ENCODE peak calls at places on chromosomes 3 and 15, in nine cellular contexts. E is fibroblast of the aortic adventitia, B is cardiac muscle cell, Y is HFFc6, O is sigmoid colon, G is cardiac fibroblast, N is WTC11, Z is Peyer's patch, W is body of pancreas. J is an unnamed sample.

GRCh38 chr3:69081583-69082262 is 1.6 kb upstream of the UBA3 start:
- DNase-seq in W (no peak), N (no peak), Z (no peak), E (no peak), Y (no peak), B (no peak), O (no peak), G (no peak), J (no peak)

GRCh38 chr15:79970921-79971434 is at the start of gene BCL2A1:
- DNase-seq in N (no peak), W (no peak), G (peak; percentile 96), B (peak; percentile 83), Y (peak; percentile 80), O (no peak), Z (peak; percentile 62), E (peak; percentile 88), J (no peak)

GRCh38 chr3:96754128-96754527 is 60.3 kb upstream of the EPHA6 start:
- DNase-seq in Z (no peak), B (no peak), Y (no peak), G (no peak), N (no peak), E (no peak), W (no peak), O (no peak), J (no peak)

GRCh38 chr3:156643729-156644389 is 30.5 kb upstream of the TIPARP start:
- DNase-seq in O (no peak), E (no peak), N (no peak), Z (peak; percentile 62), W (no peak), G (peak; percentile 62), Y (no peak), B (peak; percentile 57), J (no peak)

GRCh38 chr3:172094621-172095557 is 55.5 kb downstream of the FNDC3B start:
- DNase-seq in B (peak; percentile 29), W (no peak), E (peak; percentile 39), Z (no peak), G (peak; percentile 40), N (no peak), Y (no peak), O (no peak), J (no peak)

GRCh38 chr3:49020335-49021212 is 1.3 kb upstream of the NDUFAF3 start:
- DNase-seq in N (peak; percentile 51), E (no peak), B (no peak), Y (no peak), Z (peak; percentile 61), G (no peak), W (peak; percentile 60), O (peak; percentile 81), J (no peak)

GRCh38 chr15:39495871-39496459 is 84.9 kb upstream of the THBS1 start:
- DNase-seq in W (no peak), G (no peak), E (peak; percentile 48), Y (peak; percentile 25), Z (no peak), O (no peak), B (peak; percentile 64), N (no peak), J (no peak)

GRCh38 chr3:184626942-184627341 is 65.4 kb downstream of the EPHB3 start:
- DNase-seq in E (no peak), N (no peak), G (no peak), W (no peak), B (no peak), Y (no peak), Z (no peak), O (no peak), J (no peak)

GRCh38 chr15:79329186-79329611 is 18.3 kb downstream of the TMED3 start:
- DNase-seq in Z (no peak), W (no peak), E (peak; percentile 66), O (no peak), Y (peak; percentile 23), B (peak; percentile 81), N (no peak), G (peak; percentile 95), J (no peak)

GRCh38 chr15:80991446-80991845 is 1.8 kb upstream of the MESD start:
- DNase-seq in B (peak; percentile 72), Z (no peak), W (peak; percentile 75), G (peak; percentile 93), O (peak; percentile 89), N (no peak), Y (no peak), E (peak; percentile 93), J (no peak)

GRCh38 chr15:59165726-59166125 is 40.9 kb upstream of the LDHAL6B start:
- DNase-seq in Z (no peak), O (no peak), Y (no peak), E (peak; percentile 16), G (no peak), W (peak; percentile 49), N (no peak), B (peak; percentile 22), J (no peak)

GRCh38 chr3:44886561-44886960 is 12.2 kb downstream of the TGM4 start:
- DNase-seq in Y (no peak), O (no peak), B (no peak), N (no peak), E (no peak), G (peak; percentile 51), Z (no peak), W (no peak), J (no peak)

GRCh38 chr15:39579487-39580116 is 1.3 kb upstream of the THBS1 start:
- DNase-seq in Y (peak; percentile 92), O (peak; percentile 91), E (peak; percentile 87), N (peak; percentile 85), W (peak; percentile 50), G (peak; percentile 92), B (peak; percentile 95), Z (peak; percentile 23), J (no peak)

GRCh38 chr15:81785679-81786078 is 260.1 kb downstream of the MEX3B start:
- DNase-seq in O (no peak), G (no peak), N (no peak), Y (no peak), E (no peak), W (no peak), B (no peak), Z (no peak), J (no peak)

GRCh38 chr3:127172670-127173515 is 20.0 kb upstream of the PRR23E start:
- DNase-seq in B (peak; percentile 38), W (no peak), O (no peak), Z (peak; percentile 5), G (peak; percentile 55), E (peak; percentile 61), Y (peak; percentile 86), N (no peak), J (no peak)

GRCh38 chr3:110015231-110015963 is 678.1 kb upstream of the DPPA4 start:
- DNase-seq in O (no peak), E (no peak), Z (no peak), G (no peak), N (no peak), W (no peak), Y (no peak), B (no peak), J (no peak)

GRCh38 chr3:72996121-72996472 is 514 bp upstream of the PPP4R2 start:
- DNase-seq in O (peak; percentile 71), Y (no peak), E (no peak), B (no peak), W (peak; percentile 11), N (no peak), Z (peak; percentile 25), G (no peak), J (no peak)

DNA sequence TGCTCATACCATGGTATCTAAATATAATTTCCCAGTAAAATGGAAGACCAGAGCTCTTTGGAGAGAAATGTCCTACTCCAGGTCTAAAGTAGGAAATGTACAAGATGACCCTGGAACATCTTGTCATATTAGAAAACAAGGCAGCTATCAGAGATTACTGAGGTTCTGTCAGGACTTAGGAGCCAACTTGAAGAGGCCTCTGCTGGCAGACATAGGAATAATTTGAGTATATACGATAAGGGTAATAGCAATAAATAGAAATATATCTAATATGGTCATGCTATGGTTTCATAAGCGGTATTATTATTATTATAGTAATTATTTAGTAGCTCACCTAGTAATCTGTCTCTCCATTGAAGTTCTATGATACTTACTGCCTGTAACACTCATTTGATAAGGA is 224.2 kb downstream of the SOX2 start:
- DNase-seq in Y (no peak), G (no peak), W (no peak), N (no peak), B (no peak), E (no peak), Z (no peak), O (no peak), J (no peak)
- TF ChIP-seq CTCF in Y (no peak), G (no peak), W (no peak), N (no peak), B (no peak), E (no peak), Z (no peak), O (no peak), J (no peak)

DNA sequence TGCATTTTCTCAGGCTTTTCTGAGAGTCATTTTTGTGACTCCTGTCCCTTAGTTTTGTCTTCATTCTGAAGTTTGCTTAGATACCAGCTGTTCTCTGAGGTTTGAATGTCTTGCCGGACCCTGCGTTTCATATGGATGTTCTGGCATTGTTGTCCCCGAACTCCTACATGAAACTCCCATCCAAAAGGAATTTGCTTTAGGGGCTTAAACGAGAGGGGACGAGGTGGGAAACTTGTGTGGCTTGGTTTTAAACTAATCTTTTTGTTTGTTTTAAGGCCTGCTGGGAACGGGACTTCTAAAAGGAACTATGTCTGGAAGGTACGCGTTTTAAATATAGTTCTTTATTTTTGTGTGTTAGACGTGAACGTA is 655 bp downstream of the RPL35A start:
- DNase-seq in Z (no peak), O (no peak), E (no peak), B (no peak), W (no peak), Y (no peak), N (no peak), G (no peak), J (no peak)
- TF ChIP-seq CTCF in Z (no peak), O (no peak), E (no peak), B (no peak), W (no peak), Y (no peak), N (no peak), G (no peak), J (no peak)

DNA sequence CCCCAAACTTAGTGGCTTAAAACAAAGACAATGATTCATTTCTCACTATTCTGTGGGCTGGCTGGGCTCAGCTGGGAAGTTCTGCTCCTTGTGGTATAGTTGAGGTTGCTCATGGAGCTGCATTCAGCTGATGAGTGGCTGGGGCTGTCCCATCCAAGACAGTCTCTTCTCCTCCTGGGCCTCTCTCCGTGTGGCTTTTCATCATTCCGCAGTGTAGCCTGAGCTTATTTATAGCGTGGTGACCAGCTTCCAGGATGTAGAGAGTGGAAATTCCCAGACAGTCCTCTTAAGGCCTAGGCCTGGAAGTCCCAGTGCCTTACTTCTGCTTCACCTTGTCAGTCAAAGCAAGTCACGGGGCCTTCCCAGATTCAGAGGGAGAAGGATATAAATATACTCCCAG is 136.7 kb upstream of the DAZL start:
- DNase-seq in E (no peak), Z (no peak), G (peak; percentile 78), W (no peak), N (no peak), B (peak; percentile 54), O (no peak), Y (peak; percentile 84), J (no peak)
- TF ChIP-seq CTCF in E (no peak), Z (no peak), G (no peak), W (no peak), N (no peak), B (no peak), O (no peak), Y (peak; percentile 33), J (no peak)

DNA sequence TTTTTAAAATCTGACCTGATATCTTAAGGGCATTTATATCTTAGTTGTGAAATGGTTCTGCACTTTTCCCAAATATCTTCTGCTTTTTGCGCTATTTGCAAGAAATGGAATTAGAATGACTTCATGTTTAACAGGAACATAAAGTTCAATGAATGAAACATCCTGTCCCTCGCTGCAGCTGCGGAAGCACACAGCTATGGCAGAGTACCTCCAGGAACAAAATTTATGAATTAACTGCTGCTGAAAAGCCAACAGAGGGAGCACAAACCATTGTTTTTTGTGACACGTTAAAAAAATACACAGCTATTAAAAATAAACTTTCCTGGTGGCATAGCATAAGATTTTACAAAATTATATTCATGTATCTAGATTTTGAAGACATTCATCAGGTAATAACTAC is 404.4 kb upstream of the MDFIC2 start:
- DNase-seq in B (peak; percentile 71), E (peak; percentile 76), W (peak; percentile 17), Z (no peak), G (peak; percentile 76), Y (peak; percentile 35), O (peak; percentile 72), N (no peak), J (no peak)
- TF ChIP-seq CTCF in B (peak; percentile 56), E (peak; percentile 57), W (peak; percentile 50), Z (peak; percentile 23), G (peak; percentile 56), Y (peak; percentile 76), O (peak; percentile 22), N (no peak), J (peak; percentile 36)

J was measured in type B pancreatic cell.